ENCODE peak calls at places on chromosomes 6 and 20, in four cellular contexts. Z is activated naive CD8-positive, alpha-beta T cell treated with anti-CD3 and anti-CD28 coated beads, Interleukin-2, amount 10 ng/mL, durations not matched to agents 7 days and 5 days; N is Peyer's patch; Y is T-helper 9 cell. S is an unnamed sample.

GRCh38 chr6:3165631-3166534 is 8.5 kb upstream of the TUBB2A start:
- DNase-seq in Y (no peak), Z (no peak), N (no peak), S (no peak)

GRCh38 chr6:122800906-122801305 is 11.8 kb downstream of the SMPDL3A start:
- DNase-seq in N (no peak), Z (no peak), Y (no peak), S (no peak)

GRCh38 chr6:121645100-121645745 is 209.8 kb downstream of the GJA1 start:
- DNase-seq in N (no peak), Y (no peak), Z (peak), S (no peak)

GRCh38 chr20:49203746-49204145 is 15.5 kb upstream of the DDX27 start:
- DNase-seq in N (peak), Y (no peak), Z (no peak), S (no peak)

GRCh38 chr20:59634435-59635005 is 30.2 kb downstream of the PHACTR3 start:
- DNase-seq in Y (no peak), N (no peak), Z (no peak), S (no peak)

GRCh38 chr6:42294759-42295158 is 77.1 kb upstream of the MRPS10 start:
- DNase-seq in Y (no peak), N (peak), Z (no peak), S (no peak)

GRCh38 chr6:164133095-164133494 is 718.6 kb downstream of the QKI start:
- DNase-seq in N (no peak), Y (no peak), Z (no peak), S (no peak)

GRCh38 chr20:10481671-10482070 is 46.6 kb downstream of the SLX4IP start:
- DNase-seq in Y (no peak), N (no peak), Z (no peak), S (no peak)

GRCh38 chr6:80211295-80211694 is 104.8 kb downstream of the BCKDHB start:
- DNase-seq in Z (no peak), N (no peak), Y (no peak), S (no peak)

GRCh38 chr20:32585011-32585518 is at the start of gene NOL4L:
- DNase-seq in Z (peak), N (peak), Y (peak), S (peak)

GRCh38 chr6:34950849-34951248 is 61.8 kb downstream of the ANKS1A start:
- DNase-seq in N (no peak), Y (no peak), Z (no peak), S (no peak)

GRCh38 chr6:71299541-71300470 is 11.2 kb downstream of the OGFRL1 start:
- DNase-seq in N (no peak), Y (no peak), Z (no peak), S (no peak)